ENCODE peak calls at places on chromosomes 3 and 15, in four cellular contexts. O, G, K and T are unnamed samples.

GRCh38 chr3:10816019-10816862 is at the start of gene SLC6A11:
- DNase-seq in O (peak), G (peak), K (no peak), T (peak)

GRCh38 chr3:27728195-27729087 is 6.3 kb upstream of the EOMES start:
- DNase-seq in O (peak), G (peak), K (no peak), T (peak)

GRCh38 chr3:126039870-126040269 is 44.1 kb downstream of the SLC41A3 start:
- DNase-seq in O (no peak), G (no peak), K (no peak), T (no peak)

GRCh38 chr3:174035317-174035886 is 637.9 kb downstream of the NLGN1 start:
- DNase-seq in O (peak), G (no peak), K (peak), T (no peak)

GRCh38 chr3:175422744-175423143 is 563.6 kb downstream of the NAALADL2 start:
- DNase-seq in O (peak), G (no peak), K (no peak), T (no peak)

GRCh38 chr15:27956285-27956684 is 142.8 kb downstream of the OCA2 start:
- DNase-seq in O (peak), G (no peak), K (no peak), T (no peak)

GRCh38 chr15:80404719-80405553 is 754 bp downstream of the ARNT2 start:
- DNase-seq in O (peak), G (peak), K (peak), T (no peak)

GRCh38 chr15:92638709-92639365 is 16.7 kb downstream of the FAM174B start:
- DNase-seq in O (peak), G (peak), K (no peak), T (no peak)

GRCh38 chr15:59492389-59493377 is 54.7 kb downstream of the FAM81A start:
- DNase-seq in O (peak), G (peak), K (peak), T (peak)

GRCh38 chr3:134306334-134306733 is 55.7 kb upstream of the RYK start:
- DNase-seq in O (no peak), G (no peak), K (no peak), T (no peak)

GRCh38 chr15:22980189-22981136 is at the start of gene CYFIP1:
- DNase-seq in O (peak), G (peak), K (peak), T (peak)

GRCh38 chr3:25713316-25713967 is 48.7 kb upstream of the TOP2B start:
- DNase-seq in O (no peak), G (no peak), K (no peak), T (no peak)

GRCh38 chr3:140870351-140870750 is 71.3 kb upstream of the SLC25A36 start:
- DNase-seq in O (no peak), G (no peak), K (no peak), T (no peak)

GRCh38 chr3:195238626-195239118 is 32.3 kb downstream of the XXYLT1 start:
- DNase-seq in O (no peak), G (peak), K (peak), T (no peak)

GRCh38 chr3:88301273-88302002 is 151.7 kb downstream of the C3orf38 start:
- DNase-seq in O (no peak), G (no peak), K (no peak), T (no peak)

GRCh38 chr3:188037116-188037718 is 116.7 kb upstream of the LPP start:
- DNase-seq in O (peak), G (peak), K (peak), T (no peak)

GRCh38 chr15:51493892-51494291 is 128.7 kb downstream of the DMXL2 start:
- DNase-seq in O (no peak), G (no peak), K (peak), T (no peak)

GRCh38 chr3:133857767-133858166 is 37.9 kb downstream of the RAB6B start:
- DNase-seq in O (no peak), G (no peak), K (no peak), T (no peak)

GRCh38 chr3:16399473-16399872 is 114.0 kb downstream of the RFTN1 start:
- DNase-seq in O (peak), G (peak), K (peak), T (no peak)

GRCh38 chr15:53384417-53384816 is 375.0 kb downstream of the WDR72 start:
- DNase-seq in O (peak), G (peak), K (no peak), T (peak)

GRCh38 chr3:183339461-183340086 is 86.5 kb downstream of the B3GNT5 start:
- DNase-seq in O (no peak), G (no peak), K (no peak), T (no peak)

GRCh38 chr3:64170270-64170669 is 55.0 kb downstream of the PRICKLE2 start:
- DNase-seq in O (no peak), G (no peak), K (no peak), T (no peak)

GRCh38 chr15:42163947-42164550 is 7.6 kb upstream of the PLA2G4F start:
- DNase-seq in O (no peak), G (no peak), K (no peak), T (no peak)

GRCh38 chr3:128283429-128283828 is 130.1 kb downstream of the EEFSEC start:
- DNase-seq in O (no peak), G (peak), K (no peak), T (peak)

GRCh38 chr3:168248383-168249047 is 152.8 kb upstream of the GOLIM4 start:
- DNase-seq in O (peak), G (peak), K (peak), T (peak)

GRCh38 chr3:120743081-120743365 is 479 bp downstream of the GTF2E1 start:
- DNase-seq in O (no peak), G (no peak), K (peak), T (no peak)

GRCh38 chr3:99419111-99419510 is 219.3 kb upstream of the COL8A1 start:
- DNase-seq in O (no peak), G (no peak), K (no peak), T (no peak)

GRCh38 chr15:35958021-35958420 is 412.1 kb upstream of the DPH6 start:
- DNase-seq in O (no peak), G (no peak), K (peak), T (no peak)

GRCh38 chr15:90221251-90221900 is 12.4 kb downstream of the CIB1 start:
- DNase-seq in O (peak), G (peak), K (peak), T (peak)

GRCh38 chr3:190586631-190587000 is 72.7 kb downstream of the IL1RAP start:
- DNase-seq in O (peak), G (no peak), K (peak), T (no peak)

GRCh38 chr15:84023636-84024035 is 211.9 kb upstream of the GOLGA6L4 start:
- DNase-seq in O (peak), G (no peak), K (peak), T (peak)

GRCh38 chr3:128875556-128876120 is 3.8 kb upstream of the ACAD9 start:
- DNase-seq in O (peak), G (peak), K (no peak), T (peak)

DNA sequence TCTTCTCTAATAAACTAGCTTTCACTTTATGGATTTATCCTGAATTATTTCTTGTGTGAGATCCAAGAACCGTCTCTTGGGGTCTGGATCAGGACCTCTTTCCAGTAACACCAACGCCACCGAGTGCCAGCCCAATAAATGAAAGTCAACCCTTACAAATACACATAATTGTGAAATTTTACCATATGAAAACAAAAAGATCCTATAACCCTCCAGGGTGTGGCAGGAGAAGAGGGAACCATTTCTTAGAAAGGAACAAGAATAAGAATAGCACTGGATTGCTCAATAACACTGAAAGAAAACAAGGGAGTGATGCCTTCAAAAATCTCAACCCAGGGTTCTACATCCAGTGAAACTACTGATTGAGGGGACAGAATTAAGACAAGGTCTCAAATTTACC is 51.6 kb upstream of the ACKR4 start:
- DNase-seq in O (no peak), G (no peak), K (no peak), T (no peak)
- H4K5ac ChIP-seq in O (no peak), G (no peak), K (no peak), T (no peak)

DNA sequence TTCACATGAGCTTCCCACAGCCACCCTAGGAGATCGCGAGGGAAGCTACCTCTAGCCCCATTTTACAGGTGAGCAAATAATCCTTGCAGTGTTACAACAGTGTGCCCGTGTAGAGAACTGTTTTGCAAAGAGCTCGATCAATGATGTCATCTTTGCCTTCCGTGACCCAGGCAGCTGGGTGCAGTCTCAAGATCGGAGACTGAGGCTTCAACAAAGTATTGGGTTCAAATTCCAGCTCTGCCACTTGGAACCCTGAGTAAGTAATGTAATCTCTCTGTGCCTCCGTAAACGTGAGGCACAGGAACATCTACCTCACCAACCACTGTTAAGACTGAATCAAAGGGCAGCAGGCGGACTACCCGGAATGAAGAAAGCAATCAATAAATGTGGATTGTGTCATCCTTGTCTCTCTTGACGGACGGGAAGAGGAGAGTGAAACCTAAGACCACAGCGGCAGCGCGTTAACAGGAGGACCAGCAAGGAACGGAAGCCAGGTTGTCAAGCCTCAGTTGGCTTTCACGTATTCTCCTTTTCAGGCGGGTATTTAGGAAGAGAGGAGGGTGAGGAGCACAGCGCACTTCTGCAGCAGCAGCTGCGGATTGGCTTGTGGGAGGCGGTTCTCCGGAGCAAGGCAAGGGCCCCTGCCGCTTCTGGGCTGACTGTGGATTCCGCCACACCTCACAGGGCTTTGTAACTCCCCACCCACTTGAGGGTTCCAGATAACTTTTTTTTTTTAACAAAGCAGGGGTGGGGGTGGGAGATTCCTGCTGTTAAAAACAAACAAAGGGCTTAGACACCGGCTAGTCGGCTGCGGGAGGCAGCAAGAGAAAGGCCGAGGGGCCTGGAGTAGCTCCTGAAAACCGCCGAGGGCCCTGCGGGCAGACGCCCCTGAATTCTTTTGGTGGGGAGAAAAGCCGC is 1.5 kb upstream of the SMAD3 start:
- DNase-seq in O (peak), G (peak), K (peak), T (peak)
- H3K23ac ChIP-seq in O (no peak), G (no peak), K (peak), T (no peak)

GRCh38 chr3:143010024-143010423 is 8.7 kb downstream of the U2SURP start:
- DNase-seq in O (no peak), G (no peak), K (peak), T (no peak)
- H4K5ac ChIP-seq in O (no peak), G (no peak), K (no peak), T (no peak)

DNA sequence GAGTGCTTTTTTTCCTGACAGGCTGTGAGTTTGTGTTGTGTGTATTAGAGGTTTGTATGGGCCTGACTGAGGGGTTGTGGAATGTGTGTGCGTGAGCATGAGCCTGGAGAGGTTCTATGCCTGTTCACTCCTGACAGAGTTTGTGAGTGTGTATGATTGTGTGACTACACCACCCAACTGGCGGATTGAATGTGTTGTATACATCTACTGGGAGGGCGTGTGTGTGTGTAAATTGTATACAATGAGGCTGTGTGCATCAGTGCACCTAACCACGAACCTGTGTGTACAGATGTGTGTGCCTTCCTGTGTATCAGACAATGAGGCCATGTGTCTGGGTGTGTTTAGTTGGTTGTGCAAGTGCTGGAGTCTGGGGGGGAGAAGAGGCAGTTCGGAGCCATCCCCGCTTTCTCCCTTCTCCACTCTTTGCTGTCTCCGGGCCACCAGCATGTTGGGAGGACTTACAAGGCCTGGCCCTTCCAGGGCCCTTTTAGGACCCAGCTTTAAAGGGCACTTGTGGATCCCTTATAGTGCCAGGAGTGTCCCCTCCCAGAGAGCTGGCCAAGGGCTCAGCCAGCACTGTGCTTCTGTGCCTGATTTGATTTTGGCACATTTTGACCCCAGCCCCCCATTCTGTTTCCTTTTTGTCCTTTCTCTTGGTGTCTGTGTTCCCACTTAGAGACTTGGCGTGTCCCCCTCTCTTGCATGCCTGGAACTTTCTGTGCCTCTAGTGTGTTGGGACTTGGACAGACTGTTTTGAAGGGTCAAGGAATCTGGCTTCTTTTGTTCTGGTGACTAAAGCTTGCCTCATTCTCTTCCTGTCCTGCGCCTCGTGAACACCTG is 1.3 kb downstream of the CTDSPL start:
- DNase-seq in O (peak), G (peak), K (peak), T (no peak)
- H3K23ac ChIP-seq in O (no peak), G (no peak), K (peak), T (no peak)

DNA sequence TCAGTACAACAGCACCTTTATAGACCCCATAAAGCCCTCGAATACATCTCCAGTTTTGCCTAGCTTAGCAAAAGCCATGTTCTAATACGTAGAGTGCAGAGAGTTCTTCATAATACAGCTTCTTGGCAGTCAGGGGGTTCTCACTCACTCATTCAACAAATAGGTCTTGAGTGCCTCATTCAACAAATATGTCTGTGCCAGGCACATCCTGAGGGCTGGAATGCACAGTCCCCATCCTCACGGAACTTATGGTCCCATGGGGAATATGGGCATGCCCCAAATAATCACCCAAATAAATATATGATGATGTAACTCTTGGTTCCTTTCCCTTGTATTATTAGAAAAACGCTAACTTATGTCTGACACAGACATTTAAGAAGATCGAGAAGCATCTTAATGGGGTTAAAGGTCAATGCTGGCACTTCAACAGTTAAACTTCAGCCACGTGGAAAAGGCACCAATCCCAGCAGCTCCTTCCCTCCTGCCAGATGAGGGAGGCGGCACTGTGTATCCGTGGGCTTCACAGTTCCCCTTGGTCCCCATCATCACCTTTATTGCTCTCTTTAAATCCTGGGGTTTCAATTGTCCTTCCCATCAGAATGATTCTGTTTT is 18.8 kb upstream of the SEMA5B start:
- DNase-seq in O (no peak), G (no peak), K (no peak), T (no peak)
- H4K5ac ChIP-seq in O (no peak), G (no peak), K (no peak), T (no peak)

GRCh38 chr3:119343719-119344118 is 49.5 kb downstream of the ARHGAP31 start:
- DNase-seq in O (peak), G (no peak), K (no peak), T (no peak)

GRCh38 chr3:119347036-119347435 is 52.9 kb downstream of the ARHGAP31 start:
- DNase-seq in O (no peak), G (no peak), K (no peak), T (no peak)

GRCh38 chr3:119342176-119342575 is 48.0 kb downstream of the ARHGAP31 start:
- DNase-seq in O (no peak), G (no peak), K (no peak), T (no peak)

GRCh38 chr3:119349353-119349752 is 55.2 kb downstream of the ARHGAP31 start:
- DNase-seq in O (peak), G (peak), K (no peak), T (peak)

DNA sequence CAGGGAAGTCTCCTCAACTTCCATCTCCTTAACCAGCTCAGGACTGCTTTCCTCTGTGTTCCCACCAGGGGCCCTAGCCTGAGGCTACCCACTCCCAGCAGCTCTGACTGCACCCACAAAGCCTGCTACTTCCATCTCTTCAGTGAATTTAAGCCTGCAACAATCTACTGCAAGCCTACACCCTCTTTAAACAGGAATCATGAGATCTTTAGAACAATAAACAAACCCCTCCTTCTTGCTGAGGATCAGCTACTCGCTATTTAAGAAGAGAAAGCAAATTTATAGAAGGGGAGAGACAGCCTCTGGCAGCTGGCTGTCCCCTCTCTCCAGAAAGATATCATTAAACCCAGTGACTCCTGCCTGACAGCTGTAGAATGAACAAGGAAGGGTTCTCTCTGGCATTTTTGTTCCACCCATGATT is 51.9 kb downstream of the ARHGAP31 start:
- DNase-seq in O (peak), G (no peak), K (peak), T (no peak)
- H3K23ac ChIP-seq in O (no peak), G (no peak), K (peak), T (no peak)

DNA sequence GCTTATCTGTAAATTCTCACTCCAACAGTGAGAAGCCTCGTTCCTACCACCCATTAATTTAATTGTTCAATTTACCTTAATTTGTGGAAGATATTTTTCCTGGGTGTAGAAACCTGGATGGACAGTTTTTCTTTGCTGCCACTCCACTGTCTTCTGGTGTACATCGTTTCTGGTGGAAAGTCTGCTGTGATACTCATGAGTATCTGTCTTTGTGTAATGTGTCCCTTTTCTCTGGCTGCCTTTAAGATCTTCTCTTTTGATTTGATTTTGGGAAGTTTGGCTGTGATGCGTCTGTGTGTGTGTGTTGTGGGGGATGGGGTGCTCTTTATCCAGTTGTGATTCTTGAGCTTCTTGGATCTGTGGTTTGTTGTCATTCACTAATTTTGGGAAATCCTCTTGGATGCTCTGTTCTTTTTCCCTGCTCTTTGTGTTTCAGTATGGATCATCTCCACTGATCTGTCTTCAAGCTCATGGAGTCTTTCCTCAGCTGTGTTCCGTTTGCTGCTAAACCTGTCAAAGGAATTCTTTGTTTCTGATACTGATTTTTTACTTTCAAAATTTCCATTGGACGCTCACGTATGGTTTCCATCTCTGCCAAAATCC is 42.2 kb upstream of the NR2C2 start:
- DNase-seq in O (no peak), G (no peak), K (no peak), T (no peak)
- H4K5ac ChIP-seq in O (no peak), G (no peak), K (no peak), T (no peak)

DNA sequence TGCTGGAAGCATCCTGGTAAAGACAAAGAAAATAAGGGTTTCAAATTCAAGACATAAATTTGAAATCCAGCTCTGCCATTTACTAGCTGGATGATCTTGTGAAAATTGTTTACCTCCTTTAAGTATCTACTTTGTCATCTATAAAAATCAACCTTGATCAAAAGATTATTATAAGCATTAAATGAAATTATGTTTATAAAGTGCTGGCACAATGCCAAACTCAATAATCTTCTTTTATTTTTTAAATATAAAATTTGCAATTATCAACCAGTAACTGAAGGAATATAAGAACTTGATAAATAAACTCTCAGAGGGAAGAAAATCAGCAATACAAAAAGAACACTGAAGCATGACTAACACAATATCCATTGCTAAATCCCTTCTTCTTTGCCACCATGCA is 25.8 kb downstream of the C3orf33 start:
- DNase-seq in O (no peak), G (no peak), K (no peak), T (no peak)
- H3K23ac ChIP-seq in O (no peak), G (no peak), K (no peak), T (no peak)

GRCh38 chr3:101791778-101792177 is 12.8 kb downstream of the NXPE3 start:
- DNase-seq in O (no peak), G (no peak), K (no peak), T (no peak)
- H4K5ac ChIP-seq in O (no peak), G (no peak), K (no peak), T (no peak)